ENCODE peak calls at places on chromosomes 7 and 10, in six cellular contexts. One of them, this sample, is unnamed.

GRCh38 chr7:44655341-44655740 is 48.9 kb downstream of the OGDH start:
- DNase-seq in RCC 7860: no peak
- DNase-seq in stimulated activated CD4-positive, alpha-beta T cell treated with anti-CD3 and anti-CD28 coated beads, Interleukin-15, amount 100 ng/mL, for 1 hour: no peak
- DNase-seq in CD4-positive, CD25-positive, alpha-beta regulatory T cell: no peak
- DNase-seq in GM12891: no peak
- DNase-seq in activated gamma-delta T cell treated with Interleukin-2 at 50 U/mL for 16 hours: no peak
- DNase-seq in this sample: no peak

GRCh38 chr7:73844848-73845460 is 2.6 kb upstream of the METTL27 start:
- DNase-seq in RCC 7860: peak; percentile 29
- DNase-seq in stimulated activated CD4-positive, alpha-beta T cell treated with anti-CD3 and anti-CD28 coated beads, Interleukin-15, amount 100 ng/mL, for 1 hour: no peak
- DNase-seq in CD4-positive, CD25-positive, alpha-beta regulatory T cell: no peak
- DNase-seq in GM12891: no peak
- DNase-seq in activated gamma-delta T cell treated with Interleukin-2 at 50 U/mL for 16 hours: no peak
- DNase-seq in this sample: no peak

GRCh38 chr7:89238156-89238555 is 442.6 kb upstream of the TEX47 start:
- DNase-seq in RCC 7860: no peak
- DNase-seq in stimulated activated CD4-positive, alpha-beta T cell treated with anti-CD3 and anti-CD28 coated beads, Interleukin-15, amount 100 ng/mL, for 1 hour: no peak
- DNase-seq in CD4-positive, CD25-positive, alpha-beta regulatory T cell: no peak
- DNase-seq in GM12891: no peak
- DNase-seq in activated gamma-delta T cell treated with Interleukin-2 at 50 U/mL for 16 hours: no peak
- DNase-seq in this sample: no peak

GRCh38 chr10:89158446-89158845 is 48.7 kb downstream of the CH25H start:
- DNase-seq in RCC 7860: no peak
- DNase-seq in stimulated activated CD4-positive, alpha-beta T cell treated with anti-CD3 and anti-CD28 coated beads, Interleukin-15, amount 100 ng/mL, for 1 hour: no peak
- DNase-seq in CD4-positive, CD25-positive, alpha-beta regulatory T cell: no peak
- DNase-seq in GM12891: no peak
- DNase-seq in activated gamma-delta T cell treated with Interleukin-2 at 50 U/mL for 16 hours: no peak
- DNase-seq in this sample: no peak

GRCh38 chr10:77970869-77971803 is 44.6 kb upstream of the DLG5 start:
- DNase-seq in RCC 7860: no peak
- DNase-seq in stimulated activated CD4-positive, alpha-beta T cell treated with anti-CD3 and anti-CD28 coated beads, Interleukin-15, amount 100 ng/mL, for 1 hour: no peak
- DNase-seq in CD4-positive, CD25-positive, alpha-beta regulatory T cell: no peak
- DNase-seq in GM12891: no peak
- DNase-seq in activated gamma-delta T cell treated with Interleukin-2 at 50 U/mL for 16 hours: no peak
- DNase-seq in this sample: no peak

GRCh38 chr10:28120043-28120749 is 121.3 kb upstream of the ODAD2 start:
- DNase-seq in RCC 7860: no peak
- DNase-seq in stimulated activated CD4-positive, alpha-beta T cell treated with anti-CD3 and anti-CD28 coated beads, Interleukin-15, amount 100 ng/mL, for 1 hour: no peak
- DNase-seq in CD4-positive, CD25-positive, alpha-beta regulatory T cell: no peak
- DNase-seq in GM12891: no peak
- DNase-seq in activated gamma-delta T cell treated with Interleukin-2 at 50 U/mL for 16 hours: no peak
- DNase-seq in this sample: no peak

GRCh38 chr7:126001344-126001743 is 1071.7 kb upstream of the POT1 start:
- DNase-seq in RCC 7860: no peak
- DNase-seq in stimulated activated CD4-positive, alpha-beta T cell treated with anti-CD3 and anti-CD28 coated beads, Interleukin-15, amount 100 ng/mL, for 1 hour: no peak
- DNase-seq in CD4-positive, CD25-positive, alpha-beta regulatory T cell: no peak
- DNase-seq in GM12891: no peak
- DNase-seq in activated gamma-delta T cell treated with Interleukin-2 at 50 U/mL for 16 hours: no peak
- DNase-seq in this sample: no peak

GRCh38 chr10:74923556-74923955 is 97.2 kb downstream of the KAT6B start:
- DNase-seq in RCC 7860: no peak
- DNase-seq in stimulated activated CD4-positive, alpha-beta T cell treated with anti-CD3 and anti-CD28 coated beads, Interleukin-15, amount 100 ng/mL, for 1 hour: no peak
- DNase-seq in CD4-positive, CD25-positive, alpha-beta regulatory T cell: no peak
- DNase-seq in GM12891: no peak
- DNase-seq in activated gamma-delta T cell treated with Interleukin-2 at 50 U/mL for 16 hours: peak; percentile 7
- DNase-seq in this sample: no peak

GRCh38 chr7:21041252-21041651 is 254.6 kb upstream of the SP8 start:
- DNase-seq in RCC 7860: no peak
- DNase-seq in stimulated activated CD4-positive, alpha-beta T cell treated with anti-CD3 and anti-CD28 coated beads, Interleukin-15, amount 100 ng/mL, for 1 hour: no peak
- DNase-seq in CD4-positive, CD25-positive, alpha-beta regulatory T cell: no peak
- DNase-seq in GM12891: no peak
- DNase-seq in activated gamma-delta T cell treated with Interleukin-2 at 50 U/mL for 16 hours: no peak
- DNase-seq in this sample: no peak

GRCh38 chr7:27064169-27064568 is 31.6 kb downstream of the HOXA1 start:
- DNase-seq in RCC 7860: peak; percentile 51
- DNase-seq in stimulated activated CD4-positive, alpha-beta T cell treated with anti-CD3 and anti-CD28 coated beads, Interleukin-15, amount 100 ng/mL, for 1 hour: no peak
- DNase-seq in CD4-positive, CD25-positive, alpha-beta regulatory T cell: no peak
- DNase-seq in GM12891: no peak
- DNase-seq in activated gamma-delta T cell treated with Interleukin-2 at 50 U/mL for 16 hours: no peak
- DNase-seq in this sample: no peak

GRCh38 chr7:158471716-158472115 is 115.9 kb downstream of the PTPRN2 start:
- DNase-seq in RCC 7860: no peak
- DNase-seq in stimulated activated CD4-positive, alpha-beta T cell treated with anti-CD3 and anti-CD28 coated beads, Interleukin-15, amount 100 ng/mL, for 1 hour: no peak
- DNase-seq in CD4-positive, CD25-positive, alpha-beta regulatory T cell: no peak
- DNase-seq in GM12891: no peak
- DNase-seq in activated gamma-delta T cell treated with Interleukin-2 at 50 U/mL for 16 hours: no peak
- DNase-seq in this sample: no peak

GRCh38 chr7:31782411-31782991 is 95.5 kb downstream of the PPP1R17 start:
- DNase-seq in RCC 7860: peak; percentile 60
- DNase-seq in stimulated activated CD4-positive, alpha-beta T cell treated with anti-CD3 and anti-CD28 coated beads, Interleukin-15, amount 100 ng/mL, for 1 hour: no peak
- DNase-seq in CD4-positive, CD25-positive, alpha-beta regulatory T cell: no peak
- DNase-seq in GM12891: peak; percentile 26
- DNase-seq in activated gamma-delta T cell treated with Interleukin-2 at 50 U/mL for 16 hours: no peak
- DNase-seq in this sample: no peak

GRCh38 chr7:154872811-154873570 is 129.9 kb downstream of the PAXIP1 start:
- DNase-seq in RCC 7860: no peak
- DNase-seq in stimulated activated CD4-positive, alpha-beta T cell treated with anti-CD3 and anti-CD28 coated beads, Interleukin-15, amount 100 ng/mL, for 1 hour: no peak
- DNase-seq in CD4-positive, CD25-positive, alpha-beta regulatory T cell: no peak
- DNase-seq in GM12891: no peak
- DNase-seq in activated gamma-delta T cell treated with Interleukin-2 at 50 U/mL for 16 hours: no peak
- DNase-seq in this sample: no peak

GRCh38 chr7:15555385-15555859 is 6.4 kb downstream of the AGMO start:
- DNase-seq in RCC 7860: peak; percentile 18
- DNase-seq in stimulated activated CD4-positive, alpha-beta T cell treated with anti-CD3 and anti-CD28 coated beads, Interleukin-15, amount 100 ng/mL, for 1 hour: no peak
- DNase-seq in CD4-positive, CD25-positive, alpha-beta regulatory T cell: no peak
- DNase-seq in GM12891: no peak
- DNase-seq in activated gamma-delta T cell treated with Interleukin-2 at 50 U/mL for 16 hours: no peak
- DNase-seq in this sample: no peak

GRCh38 chr7:21675255-21675654 is 132.4 kb downstream of the DNAH11 start:
- DNase-seq in RCC 7860: no peak
- DNase-seq in stimulated activated CD4-positive, alpha-beta T cell treated with anti-CD3 and anti-CD28 coated beads, Interleukin-15, amount 100 ng/mL, for 1 hour: no peak
- DNase-seq in CD4-positive, CD25-positive, alpha-beta regulatory T cell: no peak
- DNase-seq in GM12891: no peak
- DNase-seq in activated gamma-delta T cell treated with Interleukin-2 at 50 U/mL for 16 hours: no peak
- DNase-seq in this sample: no peak

GRCh38 chr7:14054125-14054524 is 64.7 kb upstream of the ETV1 start:
- DNase-seq in RCC 7860: no peak
- DNase-seq in stimulated activated CD4-positive, alpha-beta T cell treated with anti-CD3 and anti-CD28 coated beads, Interleukin-15, amount 100 ng/mL, for 1 hour: no peak
- DNase-seq in CD4-positive, CD25-positive, alpha-beta regulatory T cell: no peak
- DNase-seq in GM12891: no peak
- DNase-seq in activated gamma-delta T cell treated with Interleukin-2 at 50 U/mL for 16 hours: no peak
- DNase-seq in this sample: no peak

GRCh38 chr7:22725585-22725984 is 1.4 kb upstream of the IL6 start:
- DNase-seq in RCC 7860: peak; percentile 24
- DNase-seq in stimulated activated CD4-positive, alpha-beta T cell treated with anti-CD3 and anti-CD28 coated beads, Interleukin-15, amount 100 ng/mL, for 1 hour: no peak
- DNase-seq in CD4-positive, CD25-positive, alpha-beta regulatory T cell: no peak
- DNase-seq in GM12891: no peak
- DNase-seq in activated gamma-delta T cell treated with Interleukin-2 at 50 U/mL for 16 hours: no peak
- DNase-seq in this sample: no peak

GRCh38 chr10:73597346-73597745 is 6.2 kb upstream of the USP54 start:
- DNase-seq in RCC 7860: peak; percentile 81
- DNase-seq in stimulated activated CD4-positive, alpha-beta T cell treated with anti-CD3 and anti-CD28 coated beads, Interleukin-15, amount 100 ng/mL, for 1 hour: no peak
- DNase-seq in CD4-positive, CD25-positive, alpha-beta regulatory T cell: no peak
- DNase-seq in GM12891: no peak
- DNase-seq in activated gamma-delta T cell treated with Interleukin-2 at 50 U/mL for 16 hours: no peak
- DNase-seq in this sample: no peak

GRCh38 chr10:33022090-33022489 is 64.1 kb upstream of the ITGB1 start:
- DNase-seq in RCC 7860: no peak
- DNase-seq in stimulated activated CD4-positive, alpha-beta T cell treated with anti-CD3 and anti-CD28 coated beads, Interleukin-15, amount 100 ng/mL, for 1 hour: no peak
- DNase-seq in CD4-positive, CD25-positive, alpha-beta regulatory T cell: no peak
- DNase-seq in GM12891: no peak
- DNase-seq in activated gamma-delta T cell treated with Interleukin-2 at 50 U/mL for 16 hours: no peak
- DNase-seq in this sample: no peak

GRCh38 chr7:25750738-25751529 is 401.1 kb upstream of the NFE2L3 start:
- DNase-seq in RCC 7860: no peak
- DNase-seq in stimulated activated CD4-positive, alpha-beta T cell treated with anti-CD3 and anti-CD28 coated beads, Interleukin-15, amount 100 ng/mL, for 1 hour: no peak
- DNase-seq in CD4-positive, CD25-positive, alpha-beta regulatory T cell: no peak
- DNase-seq in GM12891: no peak
- DNase-seq in activated gamma-delta T cell treated with Interleukin-2 at 50 U/mL for 16 hours: no peak
- DNase-seq in this sample: no peak

GRCh38 chr7:93476491-93477344 is 97.8 kb downstream of the CALCR start:
- DNase-seq in RCC 7860: no peak
- DNase-seq in stimulated activated CD4-positive, alpha-beta T cell treated with anti-CD3 and anti-CD28 coated beads, Interleukin-15, amount 100 ng/mL, for 1 hour: no peak
- DNase-seq in CD4-positive, CD25-positive, alpha-beta regulatory T cell: no peak
- DNase-seq in GM12891: no peak
- DNase-seq in activated gamma-delta T cell treated with Interleukin-2 at 50 U/mL for 16 hours: no peak
- DNase-seq in this sample: no peak

GRCh38 chr7:25765110-25765509 is 386.9 kb upstream of the NFE2L3 start:
- DNase-seq in RCC 7860: no peak
- DNase-seq in stimulated activated CD4-positive, alpha-beta T cell treated with anti-CD3 and anti-CD28 coated beads, Interleukin-15, amount 100 ng/mL, for 1 hour: no peak
- DNase-seq in CD4-positive, CD25-positive, alpha-beta regulatory T cell: no peak
- DNase-seq in GM12891: no peak
- DNase-seq in activated gamma-delta T cell treated with Interleukin-2 at 50 U/mL for 16 hours: no peak
- DNase-seq in this sample: no peak

GRCh38 chr7:107725138-107725740 is 18.7 kb upstream of the CBLL1 start:
- DNase-seq in RCC 7860: peak; percentile 52
- DNase-seq in stimulated activated CD4-positive, alpha-beta T cell treated with anti-CD3 and anti-CD28 coated beads, Interleukin-15, amount 100 ng/mL, for 1 hour: no peak
- DNase-seq in CD4-positive, CD25-positive, alpha-beta regulatory T cell: peak; percentile 37
- DNase-seq in GM12891: peak; percentile 25
- DNase-seq in activated gamma-delta T cell treated with Interleukin-2 at 50 U/mL for 16 hours: peak; percentile 51
- DNase-seq in this sample: no peak

GRCh38 chr7:79319369-79319768 is 134.1 kb downstream of the MAGI2 start:
- DNase-seq in RCC 7860: no peak
- DNase-seq in stimulated activated CD4-positive, alpha-beta T cell treated with anti-CD3 and anti-CD28 coated beads, Interleukin-15, amount 100 ng/mL, for 1 hour: no peak
- DNase-seq in CD4-positive, CD25-positive, alpha-beta regulatory T cell: no peak
- DNase-seq in GM12891: no peak
- DNase-seq in activated gamma-delta T cell treated with Interleukin-2 at 50 U/mL for 16 hours: no peak
- DNase-seq in this sample: no peak

GRCh38 chr10:131844546-131845084 is 56.2 kb upstream of the PPP2R2D start:
- DNase-seq in RCC 7860: no peak
- DNase-seq in stimulated activated CD4-positive, alpha-beta T cell treated with anti-CD3 and anti-CD28 coated beads, Interleukin-15, amount 100 ng/mL, for 1 hour: no peak
- DNase-seq in CD4-positive, CD25-positive, alpha-beta regulatory T cell: no peak
- DNase-seq in GM12891: no peak
- DNase-seq in activated gamma-delta T cell treated with Interleukin-2 at 50 U/mL for 16 hours: no peak
- DNase-seq in this sample: no peak

GRCh38 chr10:118531105-118531851 is 64.2 kb downstream of the PRLHR start:
- DNase-seq in RCC 7860: no peak
- DNase-seq in stimulated activated CD4-positive, alpha-beta T cell treated with anti-CD3 and anti-CD28 coated beads, Interleukin-15, amount 100 ng/mL, for 1 hour: no peak
- DNase-seq in CD4-positive, CD25-positive, alpha-beta regulatory T cell: no peak
- DNase-seq in GM12891: no peak
- DNase-seq in activated gamma-delta T cell treated with Interleukin-2 at 50 U/mL for 16 hours: no peak
- DNase-seq in this sample: no peak

GRCh38 chr7:31785081-31785480 is 98.1 kb downstream of the PPP1R17 start:
- DNase-seq in RCC 7860: no peak
- DNase-seq in stimulated activated CD4-positive, alpha-beta T cell treated with anti-CD3 and anti-CD28 coated beads, Interleukin-15, amount 100 ng/mL, for 1 hour: no peak
- DNase-seq in CD4-positive, CD25-positive, alpha-beta regulatory T cell: no peak
- DNase-seq in GM12891: no peak
- DNase-seq in activated gamma-delta T cell treated with Interleukin-2 at 50 U/mL for 16 hours: no peak
- DNase-seq in this sample: no peak

GRCh38 chr10:44885710-44886109 is 25.4 kb upstream of the TMEM72 start:
- DNase-seq in RCC 7860: no peak
- DNase-seq in stimulated activated CD4-positive, alpha-beta T cell treated with anti-CD3 and anti-CD28 coated beads, Interleukin-15, amount 100 ng/mL, for 1 hour: no peak
- DNase-seq in CD4-positive, CD25-positive, alpha-beta regulatory T cell: no peak
- DNase-seq in GM12891: no peak
- DNase-seq in activated gamma-delta T cell treated with Interleukin-2 at 50 U/mL for 16 hours: no peak
- DNase-seq in this sample: no peak

GRCh38 chr10:50513956-50514355 is 109.8 kb downstream of the SGMS1 start:
- DNase-seq in RCC 7860: no peak
- DNase-seq in stimulated activated CD4-positive, alpha-beta T cell treated with anti-CD3 and anti-CD28 coated beads, Interleukin-15, amount 100 ng/mL, for 1 hour: no peak
- DNase-seq in CD4-positive, CD25-positive, alpha-beta regulatory T cell: no peak
- DNase-seq in GM12891: no peak
- DNase-seq in activated gamma-delta T cell treated with Interleukin-2 at 50 U/mL for 16 hours: no peak
- DNase-seq in this sample: no peak

This sample was measured in cortex of kidney.